ENCODE peak calls at places on chromosome 6, in nine cellular contexts. D is upper lobe of left lung, Z is breast epithelium, B is HepG2, E is Peyer's patch, T is HCT116, X is body of pancreas, R is H1, S is right lobe of liver. O is an unnamed sample.

GRCh38 chr6:142377112-142377848 is 75.5 kb downstream of the ADGRG6 start:
- DNase-seq in D (no peak), Z (no peak), B (peak; percentile 69), E (no peak), T (peak; percentile 58), X (no peak), R (peak; percentile 65), S (peak; percentile 70), O (no peak)

GRCh38 chr6:90982051-90982450 is 395.2 kb upstream of the MAP3K7 start:
- DNase-seq in D (no peak), Z (no peak), B (no peak), E (no peak), T (no peak), X (no peak), R (no peak), S (no peak), O (no peak)

GRCh38 chr6:107539409-107539808 is 49.5 kb downstream of the SOBP start:
- DNase-seq in D (no peak), Z (no peak), B (peak; percentile 96), E (no peak), T (no peak), X (no peak), R (no peak), S (peak; percentile 25), O (no peak)

GRCh38 chr6:128885381-128885780 is 2.4 kb downstream of the LAMA2 start:
- DNase-seq in D (no peak), Z (no peak), B (no peak), E (no peak), T (no peak), X (no peak), R (no peak), S (no peak), O (no peak)

GRCh38 chr6:56860466-56860865 is 94.4 kb upstream of the BEND6 start:
- DNase-seq in D (no peak), Z (no peak), B (no peak), E (no peak), T (peak; percentile 87), X (no peak), R (no peak), S (no peak), O (no peak)

GRCh38 chr6:104017410-104018381 is 842.0 kb downstream of the HACE1 start:
- DNase-seq in D (no peak), Z (no peak), B (no peak), E (no peak), T (no peak), X (no peak), R (no peak), S (no peak), O (peak; percentile 51)

GRCh38 chr6:30898750-30899360 is 9.2 kb upstream of the GTF2H4 start:
- DNase-seq in D (no peak), Z (no peak), B (no peak), E (no peak), T (no peak), X (no peak), R (no peak), S (peak; percentile 10), O (no peak)

GRCh38 chr6:11064836-11065235 is 20.7 kb upstream of the ELOVL2 start:
- DNase-seq in D (no peak), Z (no peak), B (no peak), E (no peak), T (no peak), X (no peak), R (no peak), S (no peak), O (no peak)

GRCh38 chr6:124961784-124962611 is at the start of gene RNF217:
- DNase-seq in D (peak; percentile 63), Z (no peak), B (no peak), E (no peak), T (no peak), X (peak; percentile 61), R (peak; percentile 77), S (peak; percentile 82), O (peak; percentile 87)

GRCh38 chr6:143556529-143556928 is 45.0 kb upstream of the FUCA2 start:
- DNase-seq in D (no peak), Z (no peak), B (no peak), E (no peak), T (no peak), X (no peak), R (peak; percentile 32), S (no peak), O (no peak)

GRCh38 chr6:43093361-43094289 is 17.5 kb downstream of the PTK7 start:
- DNase-seq in D (peak; percentile 59), Z (no peak), B (peak; percentile 93), E (no peak), T (no peak), X (no peak), R (no peak), S (no peak), O (peak; percentile 19)

GRCh38 chr6:106069478-106069877 is 16.7 kb upstream of the PRDM1 start:
- DNase-seq in D (no peak), Z (no peak), B (peak; percentile 12), E (no peak), T (no peak), X (peak; percentile 25), R (no peak), S (no peak), O (no peak)

GRCh38 chr6:13559251-13559650 is 15.2 kb upstream of the SIRT5 start:
- DNase-seq in D (no peak), Z (no peak), B (peak; percentile 36), E (no peak), T (no peak), X (no peak), R (no peak), S (peak; percentile 74), O (no peak)

GRCh38 chr6:38846844-38847243 is 131.7 kb downstream of the DNAH8 start:
- DNase-seq in D (no peak), Z (no peak), B (no peak), E (no peak), T (peak; percentile 18), X (no peak), R (no peak), S (no peak), O (no peak)

GRCh38 chr6:1612386-1612893 is 2.7 kb downstream of the FOXC1 start:
- DNase-seq in D (no peak), Z (no peak), B (no peak), E (no peak), T (no peak), X (no peak), R (no peak), S (no peak), O (no peak)

GRCh38 chr6:167704396-167704801 is 122.3 kb upstream of the AFDN start:
- DNase-seq in D (no peak), Z (no peak), B (no peak), E (no peak), T (no peak), X (no peak), R (no peak), S (no peak), O (peak; percentile 51)

GRCh38 chr6:158508450-158508849 is 51.4 kb upstream of the TMEM181 start:
- DNase-seq in D (no peak), Z (no peak), B (no peak), E (no peak), T (no peak), X (no peak), R (no peak), S (no peak), O (no peak)

GRCh38 chr6:2999005-2999620 is 581 bp upstream of the NQO2 start:
- DNase-seq in D (peak; percentile 83), Z (no peak), B (peak; percentile 93), E (peak; percentile 57), T (no peak), X (no peak), R (no peak), S (peak; percentile 86), O (no peak)
- TF ChIP-seq POLR2A in D (no peak), Z (no peak), B (no peak), E (peak; percentile 6), T (no peak), X (no peak), R (no peak), S (no peak), O (no peak)

DNA sequence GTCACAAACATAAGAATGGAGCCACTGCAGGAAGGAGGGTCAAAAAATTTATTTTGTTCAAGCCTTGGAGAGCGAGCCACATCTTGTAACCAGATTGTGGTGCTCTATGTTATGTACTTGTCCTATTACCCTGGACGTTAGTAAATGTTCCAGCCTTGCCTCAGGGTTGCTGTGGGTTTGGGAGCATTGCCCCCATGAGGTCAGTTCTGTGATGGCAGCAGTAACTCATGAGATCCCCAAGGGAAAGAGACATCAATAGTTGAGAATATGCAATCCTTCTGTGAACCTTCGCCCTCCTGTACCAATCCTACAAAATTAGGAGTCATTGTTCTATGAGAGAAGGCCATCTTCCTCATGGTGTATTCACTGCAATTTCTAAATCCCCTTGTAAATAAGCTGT is 16.4 kb upstream of the CFAP206 start:
- DNase-seq in D (no peak), Z (no peak), B (peak; percentile 52), E (no peak), T (peak; percentile 19), X (no peak), R (no peak), S (no peak), O (no peak)
- TF ChIP-seq CTCF in D (no peak), Z (no peak), B (peak; percentile 86), E (peak; percentile 34), T (peak; percentile 57), X (no peak), R (peak; percentile 82), S (peak; percentile 41), O (no peak)

DNA sequence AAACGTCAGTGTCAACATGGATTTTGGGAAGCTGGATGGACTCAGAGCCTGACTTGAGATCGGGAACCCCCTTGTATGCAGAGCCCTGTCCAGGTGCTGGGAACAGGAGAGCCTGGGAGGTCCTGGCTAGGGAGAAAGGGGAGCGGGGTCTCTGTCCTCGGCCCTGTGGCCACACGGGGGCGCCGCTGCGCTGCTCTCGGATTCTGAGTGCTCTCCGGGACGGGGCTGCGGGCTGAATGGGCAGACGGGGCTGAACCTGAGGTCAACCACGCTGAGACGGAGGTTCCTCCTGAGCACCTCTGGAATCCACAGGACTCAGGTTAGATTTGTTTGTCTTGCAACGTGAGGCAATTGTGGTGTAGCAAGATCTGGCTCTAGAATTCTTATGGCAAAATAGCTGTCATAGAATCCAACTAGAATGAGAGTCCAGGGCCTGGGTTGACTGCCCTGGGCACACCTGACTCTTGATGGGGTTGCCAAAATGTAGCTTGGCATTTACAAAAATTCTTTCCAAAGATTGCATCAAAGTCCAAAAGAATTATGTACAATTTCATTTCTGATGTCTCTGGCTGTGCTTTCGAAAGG is 20.6 kb upstream of the HLA-F start:
- DNase-seq in D (peak; percentile 55), Z (no peak), B (peak; percentile 19), E (peak; percentile 46), T (peak; percentile 36), X (no peak), R (peak; percentile 99), S (peak; percentile 48), O (peak; percentile 94)
- H3K4me1 ChIP-seq in D (no peaks in the 10 kb centered on the region), Z (no peaks in the 10 kb centered on the region), B (peaks cover 10% of the 10 kb centered on the region), E (no peaks in the 10 kb centered on the region), T (peaks cover 3% of the 10 kb centered on the region), X (no peaks in the 10 kb centered on the region), R (no peaks in the 10 kb centered on the region), S (no peaks in the 10 kb centered on the region), O (no peaks in the 10 kb centered on the region)

DNA sequence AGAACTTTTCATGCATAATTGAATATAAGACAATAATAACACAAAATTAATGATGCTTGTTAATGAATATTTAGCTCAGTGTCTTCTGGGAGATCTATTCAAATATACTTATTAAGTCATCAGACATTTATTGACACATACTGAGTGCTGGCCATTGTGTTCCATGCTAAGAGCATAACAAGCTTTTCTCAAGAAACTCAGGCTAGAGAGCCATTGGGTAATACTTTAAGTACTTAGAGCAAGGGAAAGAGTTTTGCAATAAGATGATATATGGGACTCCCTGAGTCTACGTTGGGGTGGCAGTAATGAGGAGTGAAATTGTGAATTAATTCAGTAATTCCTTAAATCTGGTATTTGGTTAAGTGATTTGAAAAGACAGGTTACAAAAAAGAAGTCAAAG is 11.1 kb downstream of the TMEM200A start:
- DNase-seq in D (no peak), Z (no peak), B (no peak), E (no peak), T (no peak), X (no peak), R (no peak), S (no peak), O (no peak)
- TF ChIP-seq POLR2A in D (no peak), Z (no peak), B (no peak), E (no peak), T (no peak), X (no peak), R (no peak), S (no peak), O (no peak)